ENCODE peak calls at places on chromosomes 2 and 18, in five cellular contexts. J, G, A, Y and U are unnamed samples.

GRCh38 chr2:140551291-140551690 is 1579.5 kb downstream of the LRP1B start:
- DNase-seq in Y (no peak), G (no peak), A (no peak), J (no peak), U (no peak)

GRCh38 chr2:238139141-238139840 is 823 bp downstream of the KLHL30 start:
- DNase-seq in A (no peak), J (peak), G (no peak), Y (no peak), U (peak)

GRCh38 chr2:237692601-237693079 is 65.3 kb downstream of the LRRFIP1 start:
- DNase-seq in J (no peak), A (no peak), G (no peak), Y (no peak), U (no peak)

GRCh38 chr18:43236921-43237320 is 40.4 kb downstream of the SYT4 start:
- DNase-seq in Y (peak), G (peak), A (no peak), J (no peak), U (no peak)

GRCh38 chr2:239357954-239358754 is 42.7 kb downstream of the HDAC4 start:
- DNase-seq in J (no peak), Y (no peak), G (peak), A (no peak), U (no peak)

GRCh38 chr2:149038442-149039212 is at the start of gene LYPD6B:
- DNase-seq in A (no peak), J (peak), Y (peak), G (no peak), U (peak)

GRCh38 chr2:239017491-239018098 is 169.7 kb downstream of the TWIST2 start:
- DNase-seq in G (no peak), J (no peak), A (no peak), Y (no peak), U (no peak)

GRCh38 chr2:46737577-46737976 is 178.0 kb downstream of the MCFD2 start:
- DNase-seq in Y (peak), G (no peak), A (no peak), J (no peak), U (no peak)

GRCh38 chr2:96264656-96265348 is 995 bp downstream of the TMEM127 start:
- DNase-seq in A (no peak), Y (no peak), G (peak), J (peak), U (peak)

GRCh38 chr2:234310166-234310565 is 186.7 kb downstream of the ARL4C start:
- DNase-seq in Y (no peak), J (no peak), A (no peak), G (no peak), U (no peak)

GRCh38 chr2:125224188-125224587 is 1199.1 kb downstream of the CNTNAP5 start:
- DNase-seq in A (no peak), Y (no peak), J (no peak), G (no peak), U (no peak)

GRCh38 chr2:45734952-45735351 is 83.5 kb downstream of the PRKCE start:
- DNase-seq in J (no peak), G (no peak), A (no peak), Y (no peak), U (no peak)

GRCh38 chr2:47043142-47043890 is 111.8 kb downstream of the STPG4 start:
- DNase-seq in G (peak), Y (peak), A (no peak), J (no peak), U (no peak)

GRCh38 chr2:98308532-98308931 is 37.7 kb upstream of the CNGA3 start:
- DNase-seq in A (no peak), J (no peak), Y (no peak), G (no peak), U (no peak)

GRCh38 chr2:158841839-158842238 is 46.7 kb downstream of the DAPL1 start:
- DNase-seq in A (no peak), G (no peak), J (no peak), Y (no peak), U (no peak)

GRCh38 chr2:133871810-133872209 is 303.5 kb upstream of the NCKAP5 start:
- DNase-seq in G (no peak), Y (no peak), A (no peak), J (no peak), U (no peak)

GRCh38 chr18:54247488-54248175 is 21.7 kb upstream of the POLI start:
- DNase-seq in G (no peak), A (no peak), J (no peak), Y (peak), U (no peak)

GRCh38 chr2:108377815-108378630 is at the start of gene SULT1C4:
- DNase-seq in G (peak), Y (no peak), J (no peak), A (no peak), U (no peak)

GRCh38 chr2:133733856-133734255 is 165.6 kb upstream of the NCKAP5 start:
- DNase-seq in G (peak), Y (peak), J (no peak), A (no peak), U (no peak)

GRCh38 chr2:43874776-43875451 is 36.1 kb downstream of the ABCG8 start:
- DNase-seq in A (no peak), J (peak), G (no peak), Y (no peak), U (no peak)

GRCh38 chr18:26133652-26134051 is at the start of gene PSMA8:
- DNase-seq in G (no peak), Y (peak), A (peak), J (peak), U (peak)

GRCh38 chr2:219615036-219615435 is 12.4 kb upstream of the SLC4A3 start:
- DNase-seq in A (no peak), Y (no peak), J (no peak), G (no peak), U (no peak)

GRCh38 chr2:81304154-81304830 is 999.7 kb upstream of the LRRTM1 start:
- DNase-seq in Y (no peak), G (no peak), A (no peak), J (no peak), U (no peak)

GRCh38 chr2:240624950-240625621 is at the start of gene GPR35:
- DNase-seq in A (peak), G (peak), J (peak), Y (peak), U (peak)

GRCh38 chr2:226791056-226791486 is 8.5 kb downstream of the IRS1 start:
- DNase-seq in A (no peak), Y (peak), G (peak), J (peak), U (peak)
- TF ChIP-seq CTCF in A (no peak), Y (no peak), G (no peak), J (no peak), U (no peak)

GRCh38 chr18:51273435-51273834 is 76.0 kb upstream of the MEX3C start:
- DNase-seq in J (no peak), A (no peak), G (no peak), Y (no peak), U (no peak)

GRCh38 chr18:51279367-51279984 is 82.0 kb upstream of the MEX3C start:
- DNase-seq in A (no peak), Y (no peak), J (peak), G (no peak), U (peak)

GRCh38 chr18:51275712-51276473 is 78.4 kb upstream of the MEX3C start:
- DNase-seq in Y (no peak), J (no peak), A (no peak), G (peak), U (no peak)

DNA sequence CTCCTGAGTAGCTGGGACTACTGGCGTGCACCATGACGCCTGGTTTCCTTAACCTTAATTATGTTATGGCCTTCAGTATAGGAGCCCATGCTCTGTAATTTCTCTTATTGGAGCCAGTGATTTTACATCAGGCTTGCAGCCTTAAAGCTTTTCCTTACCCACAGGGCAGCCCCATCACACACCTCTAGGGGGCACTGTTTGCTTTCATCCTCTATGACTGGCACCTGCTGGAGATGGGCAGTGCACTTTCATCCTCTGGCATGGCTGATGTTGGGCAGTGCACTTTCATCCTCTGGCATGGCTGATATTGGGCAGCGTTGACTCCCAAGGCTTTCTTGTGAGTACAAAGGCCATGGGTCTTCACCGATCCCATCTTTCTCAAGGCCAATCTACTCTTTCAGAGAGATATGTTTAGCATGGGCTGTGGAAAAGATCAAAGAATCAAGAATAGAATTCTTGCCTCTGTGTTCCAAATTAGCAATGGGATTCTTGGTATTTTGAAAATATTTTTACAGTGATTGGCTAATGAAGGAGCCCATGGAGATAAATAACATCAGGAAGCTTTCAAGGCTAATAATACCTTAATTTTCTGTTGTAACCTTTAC is 80.7 kb upstream of the MEX3C start:
- DNase-seq in Y (peak), G (peak), A (no peak), J (no peak), U (peak)
- TF ChIP-seq CTCF in Y (peak), G (peak), A (peak), J (no peak), U (peak)

DNA sequence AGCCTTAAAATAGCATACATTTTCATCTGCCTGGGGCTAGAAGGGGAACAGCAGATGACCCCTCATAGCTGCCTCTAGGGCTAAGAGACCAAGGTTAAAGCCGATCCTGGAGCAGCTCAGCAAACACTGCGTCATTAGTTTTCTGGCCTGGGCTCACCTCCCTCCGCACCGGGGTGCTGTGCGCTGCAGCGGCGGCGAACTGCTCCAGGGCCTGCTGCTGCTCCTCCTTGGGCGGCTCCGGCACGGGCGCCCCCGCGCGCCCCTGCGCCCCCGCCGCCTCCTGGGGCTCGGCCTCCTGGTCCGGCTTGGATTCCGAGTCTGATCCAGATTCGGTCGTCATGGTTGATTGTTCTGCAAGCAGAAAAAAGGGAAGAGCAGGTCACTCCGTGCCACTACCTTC is 55.0 kb downstream of the EPB41L3 start:
- DNase-seq in J (no peak), A (no peak), Y (no peak), G (peak), U (no peak)
- TF ChIP-seq CTCF in J (no peak), A (no peak), Y (no peak), G (peak), U (no peak)

GRCh38 chr2:150485114-150485870 is 2.2 kb downstream of the RND3 start:
- DNase-seq in J (peak), Y (peak), G (no peak), A (no peak), U (peak)
- TF ChIP-seq CTCF in J (no peak), Y (no peak), G (peak), A (no peak), U (no peak)

GRCh38 chr2:52336951-52337350 is 1305.0 kb upstream of the NRXN1 start:
- DNase-seq in Y (no peak), G (no peak), A (no peak), J (no peak), U (no peak)

GRCh38 chr2:52335727-52336126 is 1303.8 kb upstream of the NRXN1 start:
- DNase-seq in Y (no peak), G (no peak), J (no peak), A (no peak), U (no peak)

GRCh38 chr2:52340185-52340584 is 1308.3 kb upstream of the NRXN1 start:
- DNase-seq in G (no peak), A (no peak), Y (no peak), J (no peak), U (no peak)

GRCh38 chr2:52334185-52334584 is 1302.3 kb upstream of the NRXN1 start:
- DNase-seq in A (no peak), Y (no peak), G (no peak), J (no peak), U (no peak)
- TF ChIP-seq CTCF in A (no peak), Y (no peak), G (no peak), J (no peak), U (no peak)

DNA sequence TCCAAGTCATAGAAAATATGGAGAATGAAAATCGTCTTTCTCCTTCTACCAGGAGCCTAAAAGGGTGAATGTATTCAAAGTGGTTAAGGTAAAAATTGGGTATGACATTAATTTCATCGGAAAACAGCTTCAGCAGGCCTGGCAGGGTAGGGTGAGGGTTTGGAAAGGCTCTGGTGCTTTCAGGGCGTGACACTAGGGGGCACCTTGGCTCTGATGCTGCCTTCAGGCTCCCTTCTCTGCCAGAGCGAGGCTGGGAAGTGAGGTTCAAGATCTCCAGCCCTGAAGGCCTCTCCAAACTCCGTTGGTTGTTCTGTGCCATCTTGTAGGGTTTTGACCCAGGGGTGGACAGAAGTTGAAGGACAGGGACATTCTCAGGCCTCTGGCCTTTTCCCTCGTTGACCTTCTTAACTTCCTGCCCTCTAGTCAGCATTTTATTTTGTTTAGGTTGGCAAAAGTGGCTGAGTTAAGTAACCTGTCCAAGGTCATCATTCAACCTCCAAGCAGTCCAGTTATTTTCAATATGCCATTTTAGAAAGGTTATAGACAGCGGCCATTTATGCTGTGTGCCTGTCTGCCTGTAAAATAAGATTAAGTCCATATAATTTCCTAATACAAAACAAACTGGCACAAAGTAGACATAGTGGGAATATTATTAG is 40.3 kb downstream of the EML6 start:
- DNase-seq in G (no peak), A (no peak), J (no peak), Y (no peak), U (peak)
- TF ChIP-seq CTCF in G (peak), A (no peak), J (peak), Y (peak), U (peak)